ENCODE peak calls at places on chromosomes 13 and 19, in four cellular contexts. P, L, T and V are unnamed samples.

GRCh38 chr19:48629599-48630288 is 7.4 kb downstream of the DBP start:
- DNase-seq in L (no peak), T (peak), P (peak), V (peak)

GRCh38 chr19:48877900-48878218 is 5.6 kb downstream of the PPP1R15A start:
- DNase-seq in T (no peak), L (no peak), P (no peak), V (no peak)

GRCh38 chr19:37933965-37934364 is 27.0 kb downstream of the SIPA1L3 start:
- DNase-seq in L (no peak), T (peak), P (no peak), V (no peak)

GRCh38 chr19:55336101-55336500 is 3.6 kb upstream of the KMT5C start:
- DNase-seq in L (no peak), T (no peak), P (no peak), V (no peak)

GRCh38 chr13:113856716-113857065 is 7.2 kb downstream of the GAS6 start:
- DNase-seq in L (peak), P (peak), T (no peak), V (no peak)

GRCh38 chr13:31282741-31283455 is 83.1 kb downstream of the B3GLCT start:
- DNase-seq in P (no peak), L (no peak), T (no peak), V (no peak)

GRCh38 chr13:30802501-30802900 is 67.2 kb downstream of the ALOX5AP start:
- DNase-seq in P (no peak), T (no peak), L (no peak), V (no peak)

GRCh38 chr13:73090116-73090811 is 31.5 kb downstream of the KLF5 start:
- DNase-seq in T (no peak), P (peak), L (no peak), V (no peak)

GRCh38 chr19:44661205-44661604 is 10.1 kb upstream of the CEACAM19 start:
- DNase-seq in P (no peak), T (no peak), L (no peak), V (no peak)

GRCh38 chr19:2775556-2776430 is 7.3 kb downstream of the SGTA start:
- DNase-seq in T (peak), L (no peak), P (peak), V (peak)

GRCh38 chr13:69579351-69579750 is 528.3 kb upstream of the ATXN8OS start:
- DNase-seq in P (no peak), L (no peak), T (no peak), V (no peak)

GRCh38 chr13:48731957-48732569 is 78.3 kb downstream of the CYSLTR2 start:
- DNase-seq in T (peak), L (no peak), P (peak), V (peak)

GRCh38 chr13:85500716-85501256 is 298.4 kb downstream of the SLITRK6 start:
- DNase-seq in T (no peak), P (no peak), L (no peak), V (no peak)

GRCh38 chr13:32838985-32839384 is 177.2 kb upstream of the KL start:
- DNase-seq in L (no peak), P (no peak), T (no peak), V (no peak)

GRCh38 chr13:34833562-34834182 is 108.4 kb upstream of the NBEA start:
- DNase-seq in T (no peak), P (no peak), L (no peak), V (no peak)

GRCh38 chr13:37495046-37495445 is 103.5 kb downstream of the POSTN start:
- DNase-seq in L (no peak), P (no peak), T (no peak), V (no peak)

GRCh38 chr13:107234315-107234714 is 666.4 kb upstream of the ARGLU1 start:
- DNase-seq in L (no peak), T (no peak), P (no peak), V (no peak)

GRCh38 chr13:102317593-102317992 is 84.3 kb downstream of the FGF14 start:
- DNase-seq in T (no peak), P (peak), L (peak), V (peak)

GRCh38 chr13:37868691-37869505 is 674 bp downstream of the TRPC4 start:
- DNase-seq in P (no peak), T (no peak), L (no peak), V (no peak)

GRCh38 chr19:5144545-5145179 is 175.7 kb downstream of the KDM4B start:
- DNase-seq in T (peak), L (no peak), P (no peak), V (no peak)

GRCh38 chr13:31722684-31723083 is 16.6 kb upstream of the RXFP2 start:
- DNase-seq in P (no peak), T (no peak), L (no peak), V (no peak)

GRCh38 chr13:110346661-110347067 is 39.6 kb downstream of the COL4A2 start:
- DNase-seq in P (peak), T (no peak), L (peak), V (no peak)

GRCh38 chr19:10625003-10625761 is at the start of gene SLC44A2:
- DNase-seq in P (peak), T (peak), L (peak), V (peak)

GRCh38 chr19:10979950-10980349 is 19.1 kb downstream of the SMARCA4 start:
- DNase-seq in P (peak), L (no peak), T (no peak), V (no peak)

GRCh38 chr19:17680235-17680722 is 7.9 kb downstream of the UNC13A start:
- DNase-seq in L (peak), T (peak), P (peak), V (peak)

GRCh38 chr13:49436890-49437289 is 7.0 kb downstream of the CAB39L start:
- DNase-seq in T (no peak), L (no peak), P (no peak), V (no peak)

GRCh38 chr13:98429977-98430785 is 146.7 kb downstream of the STK24 start:
- DNase-seq in T (no peak), L (no peak), P (no peak), V (no peak)

GRCh38 chr13:95644611-95645052 is at the start of gene DZIP1:
- DNase-seq in T (peak), P (peak), L (peak), V (peak)

GRCh38 chr13:34672631-34673030 is 269.4 kb upstream of the NBEA start:
- DNase-seq in T (no peak), P (no peak), L (no peak), V (no peak)

GRCh38 chr19:6587093-6587820 is 3.7 kb downstream of the CD70 start:
- DNase-seq in L (no peak), P (no peak), T (no peak), V (no peak)
- H3K4me3 ChIP-seq in L (peak), P (peak), T (no peak), V (no peak)

DNA sequence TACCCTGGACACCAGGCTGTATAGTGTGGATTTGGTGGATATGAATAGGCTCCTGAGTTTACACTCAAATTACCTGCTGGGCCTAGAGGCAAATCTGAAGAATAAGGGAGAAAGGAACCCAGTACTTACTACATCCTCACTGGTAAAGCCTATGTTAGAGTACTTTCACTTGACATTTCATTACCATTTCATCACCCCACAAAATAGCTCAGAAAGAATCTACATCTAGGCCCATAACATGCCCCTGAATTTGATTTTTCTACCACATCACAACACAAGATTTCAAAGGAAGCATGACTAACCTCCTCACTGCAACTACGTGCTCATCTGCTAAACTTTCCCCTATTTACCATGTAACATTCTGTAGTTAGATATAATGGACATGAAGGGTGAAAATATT is 43.3 kb downstream of the VWA8 start:
- DNase-seq in L (no peak), T (no peak), P (no peak), V (no peak)
- H3K27ac ChIP-seq in L (no peak), T (no peak), P (no peak), V (no peak)

GRCh38 chr13:54879036-54879435 is 1850.4 kb downstream of the OLFM4 start:
- DNase-seq in L (no peak), T (no peak), P (no peak), V (no peak)

GRCh38 chr13:54884645-54885044 is 1856.0 kb downstream of the OLFM4 start:
- DNase-seq in T (no peak), L (no peak), P (no peak), V (no peak)
- TF ChIP-seq CTCF in T (no peak), L (no peak), P (no peak), V (no peak)

GRCh38 chr19:13817018-13817614 is 21.9 kb downstream of the ZSWIM4 start:
- DNase-seq in T (peak), L (no peak), P (peak), V (peak)
- H3K4me3 ChIP-seq in T (no peak), L (no peak), P (peak), V (peak)

GRCh38 chr13:101140087-101140770 is 276.1 kb downstream of the NALCN start:
- DNase-seq in T (no peak), L (no peak), P (no peak), V (no peak)
- H3K27ac ChIP-seq in T (no peak), L (no peak), P (no peak), V (no peak)

DNA sequence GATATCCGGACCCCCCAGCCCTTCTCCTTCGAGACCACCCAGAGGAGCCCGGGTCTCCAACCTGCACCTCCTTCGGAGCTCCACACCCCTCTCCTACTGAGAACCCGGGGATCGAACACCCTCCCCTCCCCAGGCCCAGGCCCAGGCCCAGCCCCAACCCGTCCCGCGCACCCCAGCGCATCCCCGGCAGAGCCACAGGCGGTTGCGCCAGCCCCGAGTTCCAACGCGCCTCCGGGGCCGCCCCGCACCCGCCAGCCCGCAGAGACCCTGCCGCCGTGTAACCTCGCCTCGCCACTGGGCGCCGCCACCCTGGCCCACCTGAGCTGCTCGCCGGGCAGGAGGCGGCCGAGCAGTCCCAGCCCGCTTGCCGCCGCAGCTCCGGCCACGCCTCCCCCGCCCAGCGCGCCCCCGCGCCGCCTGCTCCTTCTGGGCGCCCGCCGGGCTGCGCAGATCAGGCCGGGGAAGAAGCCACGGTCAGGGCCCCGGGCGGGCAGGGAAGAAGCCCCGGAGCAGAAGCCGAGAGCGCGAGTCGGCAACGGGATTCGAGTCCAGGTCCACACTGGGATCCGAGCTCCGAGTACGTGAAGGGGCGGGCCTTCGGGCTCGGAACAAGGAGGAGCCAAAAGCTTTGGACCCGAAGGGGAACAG is at the start of gene MBOAT7:
- DNase-seq in P (no peak), L (no peak), T (no peak), V (no peak)
- TF ChIP-seq CTCF in P (peak), L (no peak), T (peak), V (peak)

GRCh38 chr19:31211088-31211487 is 138.1 kb downstream of the TSHZ3 start:
- DNase-seq in T (no peak), P (no peak), L (no peak), V (no peak)

GRCh38 chr19:31214997-31215396 is 134.2 kb downstream of the TSHZ3 start:
- DNase-seq in P (no peak), T (no peak), L (no peak), V (no peak)

GRCh38 chr19:31214086-31214485 is 135.2 kb downstream of the TSHZ3 start:
- DNase-seq in P (peak), L (no peak), T (peak), V (peak)
- H3K4me3 ChIP-seq in P (no peak), L (no peak), T (no peak), V (no peak)

DNA sequence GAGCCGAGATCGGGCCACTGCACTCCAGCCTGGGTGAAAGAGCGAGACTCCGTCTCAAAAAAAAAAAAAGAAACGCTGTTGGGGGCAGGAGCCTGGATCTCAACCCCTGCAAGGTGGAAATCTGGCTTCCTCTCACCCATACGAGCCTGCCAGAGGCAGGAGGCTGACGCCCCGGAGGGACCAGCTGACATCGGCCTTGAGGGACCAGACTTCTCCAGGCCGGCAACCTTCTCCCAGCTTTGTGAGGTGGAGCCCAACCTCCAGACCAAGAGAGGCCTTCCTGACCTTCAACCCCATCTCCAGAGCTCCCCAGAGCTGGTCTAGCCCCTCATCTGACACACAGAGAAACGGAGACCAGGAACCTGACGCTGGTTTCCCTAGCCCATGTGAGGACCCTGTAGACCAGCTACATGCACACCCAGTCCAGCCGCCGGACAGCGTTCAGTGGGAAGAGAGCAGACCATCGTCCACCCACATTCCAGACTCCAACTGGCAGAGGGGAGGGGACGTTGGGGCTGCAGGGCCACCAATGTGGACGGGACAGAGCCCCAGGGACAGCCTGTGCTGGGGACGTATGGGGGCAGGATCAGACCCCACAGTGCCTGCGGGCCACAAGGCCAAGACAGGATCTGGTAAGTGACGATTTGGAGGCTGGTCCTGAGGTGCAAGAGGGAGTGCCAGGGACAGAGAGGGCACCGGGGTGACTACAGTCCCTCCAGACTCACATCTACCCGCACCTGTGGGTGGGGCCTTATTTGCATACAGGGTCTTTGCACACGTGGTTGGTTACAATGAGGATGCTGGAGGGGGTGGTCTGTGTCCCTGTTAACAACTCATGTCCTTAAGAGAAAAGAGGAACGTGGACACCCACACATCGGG is 11.4 kb downstream of the SBNO2 start:
- DNase-seq in L (no peak), T (peak), P (no peak), V (no peak)
- H3K27ac ChIP-seq in L (no peak), T (peak), P (no peak), V (peak)

GRCh38 chr19:53019684-53020083 is 6.0 kb downstream of the ERVV-1 start:
- DNase-seq in T (no peak), L (no peak), P (no peak), V (no peak)
- TF ChIP-seq CTCF in T (no peak), L (no peak), P (no peak), V (no peak)

DNA sequence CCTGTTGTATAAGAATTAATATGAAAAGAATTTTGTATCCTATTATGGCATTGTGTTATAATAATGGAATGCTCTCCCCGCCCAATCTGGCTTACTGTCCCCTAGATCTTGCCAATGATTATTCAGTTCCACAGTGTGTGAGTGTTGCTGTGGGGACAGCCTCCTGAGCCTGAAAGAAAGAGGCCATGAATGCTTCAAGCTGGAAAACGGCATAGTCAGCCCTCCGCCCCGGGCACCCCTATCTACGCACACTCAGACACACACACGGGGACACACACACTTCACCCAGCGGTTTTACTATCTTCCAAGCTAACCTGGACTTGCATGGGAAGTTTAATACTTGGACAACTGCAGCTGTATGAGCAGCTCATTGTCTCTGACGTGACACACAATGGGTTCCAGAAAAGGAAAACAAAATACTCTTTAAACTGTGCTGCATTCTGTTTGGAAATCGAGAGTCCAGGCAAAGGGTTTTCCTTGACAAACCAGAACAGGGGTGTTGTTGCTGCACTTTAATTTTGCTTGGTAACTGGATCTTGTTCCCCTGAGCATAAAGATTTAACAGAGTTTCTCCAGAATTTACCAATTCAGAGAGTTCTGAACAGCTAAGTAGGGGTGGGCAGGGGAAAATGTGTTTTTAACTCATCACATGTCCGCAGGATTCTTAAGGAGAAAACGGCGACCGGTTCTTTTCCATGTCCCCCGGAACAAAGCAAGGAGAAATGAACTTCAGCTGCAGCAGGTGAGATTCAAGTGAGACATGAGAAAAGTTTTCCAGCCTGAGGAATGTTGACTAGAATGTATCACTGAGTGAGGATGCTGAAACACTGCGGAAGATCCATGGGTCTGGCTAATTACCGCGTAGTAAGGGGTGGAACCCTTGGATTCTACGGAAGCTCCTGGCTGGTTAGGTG is 472.9 kb downstream of the FOXO1 start:
- DNase-seq in T (no peak), L (no peak), P (no peak), V (no peak)
- H3K4me3 ChIP-seq in T (no peak), L (peak), P (no peak), V (no peak)